ENCODE peak calls at places on chromosome 10, in seven cellular contexts. D, K, N, C, R, P and W are unnamed samples.

GRCh38 chr10:129058664-129059155 is 408.3 kb upstream of the MGMT start:
- DNase-seq in D (no peak), K (no peak), N (no peak), C (no peak), R (no peak), P (no peak), W (no peak)

GRCh38 chr10:23453465-23453864 is 14.6 kb downstream of the OTUD1 start:
- DNase-seq in D (no peak), K (no peak), N (no peak), C (no peak), R (no peak), P (no peak), W (no peak)

GRCh38 chr10:104435822-104436221 is 82.2 kb downstream of the CFAP58 start:
- DNase-seq in D (no peak), K (peak), N (no peak), C (no peak), R (no peak), P (peak), W (peak)

GRCh38 chr10:75449320-75450061 is 18.1 kb downstream of the LRMDA start:
- DNase-seq in D (no peak), K (no peak), N (no peak), C (no peak), R (no peak), P (no peak), W (no peak)

GRCh38 chr10:131567279-131568162 is 256.0 kb upstream of the TCERG1L start:
- DNase-seq in D (no peak), K (no peak), N (no peak), C (no peak), R (no peak), P (no peak), W (no peak)

GRCh38 chr10:65793738-65794425 is 1132.0 kb upstream of the LRRTM3 start:
- DNase-seq in D (no peak), K (no peak), N (peak), C (no peak), R (no peak), P (no peak), W (no peak)

GRCh38 chr10:133267829-133268228 is 8.8 kb downstream of the ADAM8 start:
- DNase-seq in D (no peak), K (no peak), N (no peak), C (no peak), R (no peak), P (no peak), W (no peak)

GRCh38 chr10:58266003-58266825 is 1.5 kb downstream of the IPMK start:
- DNase-seq in D (no peak), K (peak), N (peak), C (no peak), R (peak), P (peak), W (peak)

GRCh38 chr10:114498413-114499111 is 94.3 kb upstream of the AFAP1L2 start:
- DNase-seq in D (no peak), K (no peak), N (no peak), C (no peak), R (no peak), P (no peak), W (no peak)

GRCh38 chr10:72134785-72135765 is 46.7 kb upstream of the SPOCK2 start:
- DNase-seq in D (no peak), K (no peak), N (no peak), C (no peak), R (no peak), P (no peak), W (no peak)

GRCh38 chr10:103636996-103637395 is 143.5 kb downstream of the NEURL1 start:
- DNase-seq in D (no peak), K (peak), N (no peak), C (no peak), R (no peak), P (no peak), W (peak)

GRCh38 chr10:3666525-3667302 is 118.3 kb downstream of the KLF6 start:
- DNase-seq in D (no peak), K (no peak), N (no peak), C (no peak), R (no peak), P (no peak), W (no peak)

GRCh38 chr10:58516118-58516517 is 3.4 kb downstream of the BICC1 start:
- DNase-seq in D (no peak), K (no peak), N (peak), C (no peak), R (no peak), P (no peak), W (no peak)

GRCh38 chr10:8767616-8768015 is 713.1 kb downstream of the GATA3 start:
- DNase-seq in D (no peak), K (no peak), N (no peak), C (no peak), R (no peak), P (no peak), W (no peak)

GRCh38 chr10:71743866-71744265 is 24.3 kb upstream of the C10orf105 start:
- DNase-seq in D (no peak), K (no peak), N (no peak), C (no peak), R (no peak), P (no peak), W (no peak)

GRCh38 chr10:1402821-1403507 is 334.4 kb downstream of the ADARB2 start:
- DNase-seq in D (no peak), K (no peak), N (no peak), C (no peak), R (no peak), P (no peak), W (no peak)

GRCh38 chr10:103307594-103307993 is 30.7 kb downstream of the INA start:
- DNase-seq in D (no peak), K (no peak), N (no peak), C (no peak), R (no peak), P (no peak), W (no peak)

GRCh38 chr10:77392851-77393250 is 244.8 kb downstream of the KCNMA1 start:
- DNase-seq in D (peak), K (peak), N (peak), C (no peak), R (no peak), P (peak), W (peak)

GRCh38 chr10:30583778-30584415 is 45.7 kb downstream of the LYZL2 start:
- DNase-seq in D (peak), K (peak), N (peak), C (no peak), R (peak), P (peak), W (peak)

GRCh38 chr10:44962870-44963738 is 3.5 kb downstream of the RASSF4 start:
- DNase-seq in D (no peak), K (no peak), N (no peak), C (no peak), R (peak), P (no peak), W (no peak)

GRCh38 chr10:71179382-71179781 is 33.0 kb upstream of the UNC5B start:
- DNase-seq in D (no peak), K (no peak), N (no peak), C (no peak), R (no peak), P (no peak), W (no peak)

GRCh38 chr10:102645741-102646609 is 1.7 kb downstream of the TRIM8 start:
- DNase-seq in D (peak), K (peak), N (peak), C (peak), R (peak), P (peak), W (peak)

GRCh38 chr10:21953585-21954057 is 49.9 kb downstream of the DNAJC1 start:
- DNase-seq in D (no peak), K (peak), N (peak), C (no peak), R (peak), P (peak), W (peak)

GRCh38 chr10:92590623-92591549 is 2.0 kb upstream of the KIF11 start:
- DNase-seq in D (no peak), K (peak), N (peak), C (no peak), R (peak), P (peak), W (peak)

GRCh38 chr10:120948889-120949382 is 97.8 kb downstream of the WDR11 start:
- DNase-seq in D (peak), K (peak), N (peak), C (no peak), R (peak), P (peak), W (peak)

GRCh38 chr10:132199854-132200311 is 13.1 kb downstream of the DPYSL4 start:
- DNase-seq in D (no peak), K (no peak), N (no peak), C (no peak), R (no peak), P (no peak), W (no peak)

GRCh38 chr10:98255146-98255877 is 12.7 kb downstream of the LOXL4 start:
- DNase-seq in D (no peak), K (no peak), N (no peak), C (no peak), R (no peak), P (no peak), W (no peak)

GRCh38 chr10:128934492-128934891 is 532.5 kb upstream of the MGMT start:
- DNase-seq in D (no peak), K (no peak), N (no peak), C (no peak), R (no peak), P (no peak), W (no peak)

GRCh38 chr10:77626266-77626935 is 11.2 kb downstream of the KCNMA1 start:
- DNase-seq in D (no peak), K (no peak), N (peak), C (no peak), R (no peak), P (no peak), W (no peak)

GRCh38 chr10:119270893-119271361 is 63.6 kb downstream of the GRK5 start:
- DNase-seq in D (no peak), K (peak), N (no peak), C (peak), R (peak), P (peak), W (no peak)
- H3K4me3 ChIP-seq in D (no peak), K (no peak), N (no peak), C (peak), R (peak), P (peak), W (peak)

GRCh38 chr10:16964571-16965241 is 147.5 kb upstream of the RSU1 start:
- DNase-seq in D (no peak), K (no peak), N (no peak), C (no peak), R (no peak), P (no peak), W (no peak)
- H3K4me3 ChIP-seq in D (no peak), K (no peak), N (no peak), C (no peak), R (no peak), P (no peak), W (no peak)

GRCh38 chr10:43287056-43288007 is 20.5 kb upstream of the RASGEF1A start:
- DNase-seq in D (no peak), K (no peak), N (no peak), C (no peak), R (no peak), P (peak), W (no peak)
- H3K4me3 ChIP-seq in D (no peak), K (no peak), N (no peak), C (no peak), R (no peak), P (no peak), W (no peak)

GRCh38 chr10:80539421-80539999 is 1.8 kb downstream of the SH2D4B start:
- DNase-seq in D (no peak), K (no peak), N (no peak), C (no peak), R (no peak), P (no peak), W (no peak)
- H3K4me3 ChIP-seq in D (no peak), K (no peak), N (no peak), C (no peak), R (no peak), P (no peak), W (no peak)

GRCh38 chr10:35135861-35136260 is 9.2 kb downstream of the CREM start:
- DNase-seq in D (no peak), K (peak), N (no peak), C (no peak), R (no peak), P (no peak), W (no peak)
- H3K4me3 ChIP-seq in D (no peak), K (no peak), N (no peak), C (no peak), R (no peak), P (no peak), W (no peak)

DNA sequence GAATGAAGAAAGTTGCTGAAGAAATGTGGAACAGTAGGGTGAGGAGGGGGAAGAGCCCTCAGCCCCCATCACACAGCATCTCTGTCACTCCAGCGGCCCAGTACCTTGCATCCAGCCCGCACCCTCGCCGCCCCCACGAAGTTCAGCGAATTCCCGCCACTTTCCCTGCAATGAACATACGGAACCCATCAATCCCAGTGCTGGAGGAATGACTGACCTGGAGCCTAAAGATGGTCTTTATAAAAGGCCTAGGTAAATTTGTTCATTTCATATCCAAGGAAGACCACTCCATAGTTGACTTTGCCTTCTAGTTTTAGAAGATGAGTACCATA is 782 bp upstream of the KIF5B start:
- DNase-seq in D (no peak), K (no peak), N (no peak), C (no peak), R (no peak), P (no peak), W (no peak)
- H3K4me3 ChIP-seq in D (peak), K (no peak), N (peak), C (peak), R (peak), P (peak), W (peak)

DNA sequence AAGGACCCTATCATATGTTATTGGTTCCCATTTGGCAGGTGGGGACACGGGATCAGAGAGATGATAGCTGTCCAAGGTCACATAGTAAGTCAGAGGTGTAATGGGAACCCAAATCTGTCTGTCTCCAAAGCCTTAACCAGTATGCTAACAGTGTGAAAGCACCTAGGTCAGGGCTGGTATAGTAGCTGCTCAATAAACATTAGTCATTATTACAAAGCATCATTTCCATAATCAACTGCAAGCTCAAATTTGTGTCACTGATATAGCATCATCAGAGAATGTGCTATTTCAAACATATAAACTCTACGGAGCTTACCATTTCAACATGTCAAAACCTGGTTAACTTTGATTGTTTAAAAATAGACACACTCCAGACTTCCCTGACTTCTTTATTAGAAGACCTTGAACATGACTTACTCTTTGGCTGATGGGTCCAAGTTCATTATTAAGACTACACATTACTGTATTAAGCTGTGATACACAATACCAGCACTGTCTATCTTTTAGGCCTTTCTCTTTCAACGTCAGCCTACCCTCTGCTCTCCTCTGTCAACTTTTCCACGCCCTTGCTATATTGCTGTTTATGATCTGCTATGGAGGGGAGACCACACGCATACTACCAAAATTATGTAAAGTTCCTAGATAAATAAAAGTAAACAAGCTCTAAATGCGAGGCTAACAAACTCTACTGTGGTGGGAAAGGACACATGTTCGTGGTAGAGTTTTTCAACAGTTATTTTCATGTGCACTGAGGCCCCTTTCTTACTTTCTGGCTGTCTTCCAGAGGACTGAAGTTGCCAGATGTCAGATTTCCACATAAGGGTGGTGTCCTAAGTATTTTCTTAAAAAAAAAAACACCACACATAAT is 33.6 kb downstream of the DNMBP start:
- DNase-seq in D (no peak), K (peak), N (peak), C (no peak), R (no peak), P (peak), W (peak)
- H3K4me3 ChIP-seq in D (peak), K (peak), N (no peak), C (no peak), R (no peak), P (no peak), W (peak)